ENCODE peak calls at places on chromosome 10, in nine cellular contexts. T, Z, C, F, Y, I, P, O and A are unnamed samples.

GRCh38 chr10:66931949-66932343 is 6.1 kb downstream of the LRRTM3 start:
- DNase-seq in T (no peak), Z (no peak), C (no peak), F (no peak), Y (no peak), I (no peak), P (no peak), O (no peak), A (no peak)

GRCh38 chr10:90920986-90921643 is at the start of gene ANKRD1:
- DNase-seq in T (peak), Z (no peak), C (peak), F (peak), Y (peak), I (peak), P (no peak), O (no peak), A (no peak)

GRCh38 chr10:114151486-114151885 is 22.5 kb downstream of the CCDC186 start:
- DNase-seq in T (peak), Z (no peak), C (peak), F (peak), Y (peak), I (no peak), P (no peak), O (no peak), A (no peak)

GRCh38 chr10:103542764-103543616 is 49.5 kb downstream of the NEURL1 start:
- DNase-seq in T (no peak), Z (no peak), C (peak), F (peak), Y (peak), I (peak), P (peak), O (peak), A (no peak)

GRCh38 chr10:103139803-103140202 is 53.3 kb downstream of the NT5C2 start:
- DNase-seq in T (no peak), Z (no peak), C (no peak), F (no peak), Y (no peak), I (no peak), P (no peak), O (no peak), A (no peak)

GRCh38 chr10:1163204-1163660 is 107.0 kb downstream of the WDR37 start:
- DNase-seq in T (no peak), Z (no peak), C (no peak), F (no peak), Y (no peak), I (no peak), P (no peak), O (no peak), A (no peak)

GRCh38 chr10:23891301-23891700 is 317.6 kb upstream of the KIAA1217 start:
- DNase-seq in T (no peak), Z (no peak), C (no peak), F (no peak), Y (no peak), I (no peak), P (no peak), O (no peak), A (no peak)

GRCh38 chr10:122494833-122495232 is 33.5 kb downstream of the HTRA1 start:
- DNase-seq in T (no peak), Z (peak), C (peak), F (peak), Y (peak), I (no peak), P (no peak), O (no peak), A (peak)

GRCh38 chr10:102421645-102422585 is 1.3 kb downstream of the FBXL15 start:
- DNase-seq in T (no peak), Z (no peak), C (peak), F (no peak), Y (no peak), I (peak), P (peak), O (no peak), A (no peak)

GRCh38 chr10:33703897-33704825 is 369.7 kb upstream of the NRP1 start:
- DNase-seq in T (no peak), Z (no peak), C (peak), F (peak), Y (peak), I (peak), P (no peak), O (no peak), A (no peak)

GRCh38 chr10:125822878-125823662 is at the start of the genes BCCIP and UROS:
- DNase-seq in T (peak), Z (peak), C (peak), F (peak), Y (peak), I (peak), P (peak), O (peak), A (peak)

GRCh38 chr10:102120987-102121738 is 995 bp upstream of the LDB1 start:
- DNase-seq in T (no peak), Z (peak), C (peak), F (peak), Y (peak), I (peak), P (no peak), O (no peak), A (no peak)

GRCh38 chr10:75137533-75138438 is 26.3 kb downstream of the SAMD8 start:
- DNase-seq in T (peak), Z (no peak), C (peak), F (peak), Y (peak), I (no peak), P (peak), O (no peak), A (no peak)

GRCh38 chr10:44316187-44316921 is 68.5 kb downstream of the CXCL12 start:
- DNase-seq in T (no peak), Z (no peak), C (no peak), F (no peak), Y (no peak), I (peak), P (peak), O (peak), A (no peak)

GRCh38 chr10:69845574-69846251 is 44.0 kb downstream of the COL13A1 start:
- DNase-seq in T (no peak), Z (no peak), C (no peak), F (peak), Y (peak), I (no peak), P (no peak), O (no peak), A (no peak)

GRCh38 chr10:98010939-98011685 is 19.3 kb downstream of the CRTAC1 start:
- DNase-seq in T (no peak), Z (no peak), C (no peak), F (no peak), Y (no peak), I (no peak), P (no peak), O (no peak), A (no peak)

GRCh38 chr10:128852902-128853301 is 614.1 kb upstream of the MGMT start:
- DNase-seq in T (no peak), Z (no peak), C (no peak), F (no peak), Y (no peak), I (no peak), P (no peak), O (no peak), A (no peak)
- TF ChIP-seq CTCF in T (no peak), Z (no peak), C (no peak), F (no peak), Y (no peak), I (no peak), P (no peak), O (no peak), A (no peak)

GRCh38 chr10:11285171-11285570 is 267.5 kb downstream of the CELF2 start:
- DNase-seq in T (no peak), Z (no peak), C (peak), F (no peak), Y (no peak), I (peak), P (no peak), O (no peak), A (no peak)
- TF ChIP-seq CTCF in T (no peak), Z (no peak), C (peak), F (peak), Y (peak), I (peak), P (no peak), O (peak), A (no peak)

GRCh38 chr10:57962839-57963238 is 304.9 kb downstream of the IPMK start:
- DNase-seq in T (no peak), Z (no peak), C (peak), F (no peak), Y (no peak), I (no peak), P (no peak), O (no peak), A (no peak)

GRCh38 chr10:57960406-57960805 is 307.3 kb downstream of the IPMK start:
- DNase-seq in T (no peak), Z (no peak), C (no peak), F (no peak), Y (no peak), I (no peak), P (no peak), O (no peak), A (no peak)

GRCh38 chr10:57955076-57955475 is 312.6 kb downstream of the IPMK start:
- DNase-seq in T (no peak), Z (no peak), C (peak), F (peak), Y (peak), I (no peak), P (no peak), O (no peak), A (no peak)

GRCh38 chr10:57961487-57961886 is 306.2 kb downstream of the IPMK start:
- DNase-seq in T (no peak), Z (no peak), C (no peak), F (no peak), Y (no peak), I (no peak), P (no peak), O (no peak), A (no peak)

DNA sequence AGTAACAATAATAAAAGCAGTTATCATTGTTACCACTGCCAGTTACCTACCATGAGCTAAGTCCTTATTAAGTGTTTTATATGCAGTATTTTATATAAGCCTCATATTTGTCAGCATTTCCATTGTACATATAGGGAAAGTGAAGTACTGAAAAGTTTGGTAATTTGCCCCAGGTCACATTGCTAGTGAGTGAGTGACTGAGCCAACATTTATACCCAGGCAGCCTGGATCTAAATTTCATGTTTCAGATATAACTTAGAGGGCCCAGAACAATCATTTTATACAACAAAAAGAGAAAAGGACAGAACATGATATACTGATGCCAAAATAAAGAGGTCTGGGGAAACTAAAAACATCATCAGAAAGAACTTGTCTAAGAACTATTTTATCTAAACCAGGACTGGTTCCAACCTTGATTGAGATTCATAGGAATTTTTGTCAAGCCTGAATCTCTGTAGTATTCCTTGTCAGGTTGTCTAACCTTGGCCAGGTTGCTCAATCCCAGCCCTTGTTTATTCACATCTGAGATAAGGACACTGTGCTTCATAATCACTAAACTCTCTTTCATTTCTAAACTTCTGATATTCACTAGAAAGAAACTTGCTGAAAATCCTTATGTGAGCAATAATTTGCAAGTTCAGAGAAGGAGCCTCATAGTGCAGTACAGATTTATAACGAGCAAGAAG is 308.2 kb downstream of the IPMK start:
- DNase-seq in T (no peak), Z (no peak), C (no peak), F (no peak), Y (no peak), I (no peak), P (no peak), O (no peak), A (no peak)
- TF ChIP-seq CTCF in T (no peak), Z (no peak), C (no peak), F (no peak), Y (no peak), I (no peak), P (no peak), O (no peak), A (no peak)

DNA sequence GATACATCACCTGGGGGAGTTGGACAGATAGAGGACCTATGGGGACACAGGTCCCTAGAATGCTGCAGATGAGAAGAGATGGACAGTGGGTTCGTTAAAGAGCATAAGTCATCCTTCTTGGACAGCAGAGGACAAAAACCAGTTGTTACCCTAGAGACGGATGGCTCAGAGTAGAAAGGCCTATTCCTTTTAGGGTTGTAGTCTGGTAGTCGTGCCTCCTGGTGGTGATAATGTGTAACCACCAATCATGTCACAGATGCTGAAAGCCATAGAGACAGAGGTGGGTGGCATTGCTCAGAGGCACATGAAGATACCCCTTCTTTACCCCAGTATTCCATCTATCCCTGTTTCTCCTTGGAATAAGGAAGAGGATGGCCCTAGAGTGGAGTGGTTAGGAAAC is 554.6 kb downstream of the SORCS1 start:
- DNase-seq in T (no peak), Z (no peak), C (peak), F (peak), Y (no peak), I (peak), P (peak), O (no peak), A (no peak)
- TF ChIP-seq CTCF in T (no peak), Z (no peak), C (peak), F (peak), Y (peak), I (peak), P (peak), O (no peak), A (no peak)

GRCh38 chr10:93438796-93439253 is 43.3 kb downstream of the MYOF start:
- DNase-seq in T (no peak), Z (no peak), C (peak), F (peak), Y (no peak), I (peak), P (no peak), O (no peak), A (no peak)

GRCh38 chr10:93435621-93436385 is 46.3 kb downstream of the MYOF start:
- DNase-seq in T (no peak), Z (no peak), C (peak), F (peak), Y (peak), I (peak), P (peak), O (no peak), A (no peak)

GRCh38 chr10:93437000-93437945 is 44.9 kb downstream of the MYOF start:
- DNase-seq in T (peak), Z (peak), C (peak), F (peak), Y (peak), I (peak), P (no peak), O (no peak), A (peak)

GRCh38 chr10:93436577-93436976 is 45.6 kb downstream of the MYOF start:
- DNase-seq in T (no peak), Z (peak), C (peak), F (peak), Y (peak), I (no peak), P (no peak), O (no peak), A (no peak)

GRCh38 chr10:93437946-93438795 is 44.0 kb downstream of the MYOF start:
- DNase-seq in T (no peak), Z (no peak), C (peak), F (peak), Y (peak), I (peak), P (no peak), O (no peak), A (peak)
- TF ChIP-seq CTCF in T (no peak), Z (no peak), C (no peak), F (no peak), Y (no peak), I (no peak), P (no peak), O (no peak), A (no peak)

GRCh38 chr10:111756541-111757061 is 427.0 kb downstream of the GPAM start:
- DNase-seq in T (peak), Z (peak), C (peak), F (no peak), Y (peak), I (peak), P (peak), O (peak), A (no peak)
- TF ChIP-seq CTCF in T (peak), Z (peak), C (peak), F (no peak), Y (peak), I (peak), P (peak), O (peak), A (no peak)

GRCh38 chr10:133085251-133086125 is 2.2 kb upstream of the ADGRA1 start:
- DNase-seq in T (no peak), Z (no peak), C (no peak), F (no peak), Y (no peak), I (no peak), P (no peak), O (no peak), A (no peak)
- TF ChIP-seq CTCF in T (no peak), Z (no peak), C (no peak), F (no peak), Y (no peak), I (no peak), P (no peak), O (no peak), A (no peak)

GRCh38 chr10:78852856-78853255 is 215.9 kb upstream of the ZMIZ1 start:
- DNase-seq in T (peak), Z (no peak), C (peak), F (peak), Y (peak), I (peak), P (peak), O (no peak), A (no peak)
- TF ChIP-seq CTCF in T (peak), Z (no peak), C (peak), F (peak), Y (peak), I (peak), P (peak), O (peak), A (no peak)

GRCh38 chr10:12068467-12069269 is at the start of gene DHTKD1:
- DNase-seq in T (peak), Z (peak), C (peak), F (peak), Y (peak), I (peak), P (peak), O (peak), A (peak)
- TF ChIP-seq CTCF in T (peak), Z (peak), C (peak), F (peak), Y (peak), I (peak), P (peak), O (peak), A (no peak)

DNA sequence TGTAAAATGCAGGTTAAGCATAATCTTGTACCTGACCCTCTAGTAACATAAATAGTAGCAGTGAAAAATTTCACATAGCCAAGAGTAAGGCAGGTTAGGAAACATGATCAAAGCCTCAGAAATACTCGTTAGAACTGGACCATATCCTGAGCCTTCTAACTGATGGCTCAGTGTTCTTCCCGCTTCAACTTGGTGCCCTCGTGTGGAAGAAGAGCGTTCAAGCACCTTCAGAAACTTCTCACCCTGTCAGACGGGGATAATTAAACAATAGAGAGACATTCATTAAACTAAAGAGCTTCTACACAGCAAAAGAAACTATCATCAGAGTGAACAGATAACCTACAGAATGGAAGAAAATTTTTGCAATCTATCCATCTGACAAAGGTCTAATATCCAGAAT is 124.5 kb downstream of the MYOF start:
- DNase-seq in T (peak), Z (no peak), C (peak), F (peak), Y (peak), I (peak), P (peak), O (no peak), A (no peak)
- TF ChIP-seq CTCF in T (peak), Z (peak), C (peak), F (peak), Y (peak), I (peak), P (peak), O (peak), A (no peak)